ENCODE peak calls at places on chromosomes 1 and 21, in four cellular contexts. A, S, O and K are unnamed samples.

GRCh38 chr1:20712210-20712577 is 5.6 kb downstream of the KIF17 start:
- DNase-seq in A (no peak), O (no peak), S (no peak), K (peak; percentile 62)

GRCh38 chr1:63793741-63794240 is 20.0 kb downstream of the ROR1 start:
- DNase-seq in S (no peak), A (no peak), O (no peak), K (no peak)

GRCh38 chr1:151888972-151889570 is 20.2 kb downstream of the THEM4 start:
- DNase-seq in S (no peak), A (no peak), O (peak; percentile 45), K (no peak)

GRCh38 chr1:1293258-1293617 is 13.0 kb downstream of the SCNN1D start:
- DNase-seq in A (no peak), O (no peak), S (no peak), K (no peak)

GRCh38 chr1:209506101-209506500 is 77.4 kb upstream of the CAMK1G start:
- DNase-seq in S (no peak), A (no peak), O (no peak), K (no peak)

GRCh38 chr1:203187306-203188264 is 1.1 kb upstream of the CHI3L1 start:
- DNase-seq in A (no peak), S (no peak), O (no peak), K (peak; percentile 54)

GRCh38 chr1:7988576-7988975 is 27.1 kb downstream of the PARK7 start:
- DNase-seq in S (no peak), O (no peak), A (no peak), K (no peak)

GRCh38 chr1:218347713-218348627 is 2.8 kb downstream of the TGFB2 start:
- DNase-seq in S (no peak), A (no peak), O (peak; percentile 85), K (no peak)

GRCh38 chr1:1565340-1565739 is 9.3 kb downstream of the SSU72 start:
- DNase-seq in O (no peak), S (no peak), A (no peak), K (no peak)

GRCh38 chr1:224264321-224264720 is 65.7 kb downstream of the NVL start:
- DNase-seq in S (no peak), O (no peak), A (no peak), K (no peak)

GRCh38 chr21:33360871-33361602 is 36.3 kb downstream of the IFNAR1 start:
- DNase-seq in S (peak; percentile 82), A (peak; percentile 84), O (peak; percentile 93), K (peak; percentile 82)

GRCh38 chr1:243732627-243733026 is 117.4 kb downstream of the AKT3 start:
- DNase-seq in S (no peak), O (peak; percentile 95), A (no peak), K (no peak)

GRCh38 chr1:210978316-210978993 is 155.5 kb downstream of the KCNH1 start:
- DNase-seq in S (no peak), A (no peak), O (no peak), K (no peak)

GRCh38 chr1:37954316-37954971 is 7.6 kb upstream of the INPP5B start:
- DNase-seq in O (no peak), A (no peak), S (no peak), K (no peak)

GRCh38 chr1:6962956-6963915 is 178.0 kb downstream of the CAMTA1 start:
- DNase-seq in O (peak; percentile 97), A (peak; percentile 23), S (peak; percentile 79), K (no peak)

GRCh38 chr1:23577056-23577985 is 18.0 kb upstream of the ID3 start:
- DNase-seq in O (no peak), S (peak; percentile 36), A (peak; percentile 54), K (no peak)

GRCh38 chr1:14672030-14672429 is 73.5 kb downstream of the KAZN start:
- DNase-seq in S (no peak), O (no peak), A (no peak), K (no peak)

GRCh38 chr1:219883400-219884332 is 44.7 kb downstream of the SLC30A10 start:
- DNase-seq in S (no peak), O (no peak), A (no peak), K (no peak)

GRCh38 chr1:151457911-151458882 is 1.1 kb downstream of the POGZ start:
- DNase-seq in A (peak; percentile 64), O (peak; percentile 87), S (no peak), K (peak; percentile 74)

GRCh38 chr1:56688522-56689026 is 43.5 kb downstream of the PRKAA2 start:
- DNase-seq in S (no peak), O (peak; percentile 6), A (peak; percentile 88), K (no peak)

GRCh38 chr1:236013330-236013729 is 51.6 kb downstream of the NID1 start:
- DNase-seq in S (no peak), O (no peak), A (no peak), K (no peak)

GRCh38 chr1:93483606-93484005 is 35.7 kb downstream of the FNBP1L start:
- DNase-seq in S (no peak), A (no peak), O (no peak), K (no peak)

GRCh38 chr1:61056674-61057439 is 25.5 kb upstream of the NFIA start:
- DNase-seq in O (peak; percentile 73), S (no peak), A (peak; percentile 56), K (peak; percentile 71)

GRCh38 chr21:43740497-43741156 is 21.7 kb downstream of the PDXK start:
- DNase-seq in S (no peak), O (peak; percentile 79), A (no peak), K (peak; percentile 78)

GRCh38 chr1:112937495-112937894 is 18.5 kb downstream of the SLC16A1 start:
- DNase-seq in O (no peak), A (no peak), S (no peak), K (no peak)